ENCODE peak calls at places on chromosome X, in eight cellular contexts. One of them, this sample, is unnamed. For H3K27me3, the result is how much of the 10 kb centered on the place peaks cover.

GRCh38 chrX:373641-374471 is 12.9 kb downstream of the PPP2R3B start:
- DNase-seq in PC-9: no peak
- DNase-seq in HL-60: no peak
- DNase-seq in SK-N-SH: no peak
- DNase-seq in suprapubic skin: no peak
- DNase-seq in mammary epithelial cell: peak
- DNase-seq in dorsolateral prefrontal cortex: no peak
- DNase-seq in osteoblast: peak
- DNase-seq in this sample: peak

GRCh38 chrX:153361781-153362397 is 27.9 kb downstream of the ZNF275 start:
- DNase-seq in mammary epithelial cell: no peak
- DNase-seq in HL-60: no peak
- DNase-seq in suprapubic skin: no peak
- DNase-seq in SK-N-SH: no peak
- DNase-seq in dorsolateral prefrontal cortex: no peak
- DNase-seq in PC-9: no peak
- DNase-seq in osteoblast: no peak
- DNase-seq in this sample: no peak

GRCh38 chrX:153689654-153690465 is 2.1 kb downstream of the SLC6A8 start:
- DNase-seq in PC-9: no peak
- DNase-seq in mammary epithelial cell: peak
- DNase-seq in suprapubic skin: no peak
- DNase-seq in SK-N-SH: peak
- DNase-seq in HL-60: no peak
- DNase-seq in dorsolateral prefrontal cortex: no peak
- DNase-seq in osteoblast: peak
- DNase-seq in this sample: no peak

GRCh38 chrX:13194291-13195103 is 125.4 kb downstream of the ATXN3L start:
- DNase-seq in mammary epithelial cell: no peak
- DNase-seq in dorsolateral prefrontal cortex: no peak
- DNase-seq in HL-60: no peak
- DNase-seq in PC-9: peak
- DNase-seq in suprapubic skin: no peak
- DNase-seq in osteoblast: no peak
- DNase-seq in SK-N-SH: no peak
- DNase-seq in this sample: no peak

GRCh38 chrX:144896323-144896722 is 351.0 kb upstream of the SPANXN1 start:
- DNase-seq in mammary epithelial cell: peak
- DNase-seq in osteoblast: peak
- DNase-seq in suprapubic skin: no peak
- DNase-seq in HL-60: no peak
- DNase-seq in SK-N-SH: peak
- DNase-seq in PC-9: no peak
- DNase-seq in dorsolateral prefrontal cortex: no peak
- DNase-seq in this sample: peak

GRCh38 chrX:7144126-7144525 is 3.4 kb upstream of the STS start:
- DNase-seq in osteoblast: no peak
- DNase-seq in SK-N-SH: no peak
- DNase-seq in HL-60: no peak
- DNase-seq in dorsolateral prefrontal cortex: no peak
- DNase-seq in PC-9: peak
- DNase-seq in mammary epithelial cell: no peak
- DNase-seq in suprapubic skin: no peak
- DNase-seq in this sample: no peak

GRCh38 chrX:623599-624323 is 6.8 kb upstream of the SHOX start:
- DNase-seq in osteoblast: peak
- DNase-seq in SK-N-SH: no peak
- DNase-seq in dorsolateral prefrontal cortex: no peak
- DNase-seq in PC-9: no peak
- DNase-seq in suprapubic skin: no peak
- DNase-seq in HL-60: no peak
- DNase-seq in mammary epithelial cell: no peak
- DNase-seq in this sample: no peak

GRCh38 chrX:71301195-71301924 is at the start of gene ITGB1BP2:
- DNase-seq in HL-60: peak
- DNase-seq in SK-N-SH: no peak
- DNase-seq in dorsolateral prefrontal cortex: no peak
- DNase-seq in osteoblast: peak
- DNase-seq in PC-9: no peak
- DNase-seq in suprapubic skin: no peak
- DNase-seq in mammary epithelial cell: no peak
- DNase-seq in this sample: no peak

GRCh38 chrX:95056901-95057300 is 1382.9 kb downstream of the FAM133A start:
- DNase-seq in suprapubic skin: no peak
- DNase-seq in PC-9: no peak
- DNase-seq in osteoblast: no peak
- DNase-seq in HL-60: no peak
- DNase-seq in mammary epithelial cell: peak
- DNase-seq in dorsolateral prefrontal cortex: no peak
- DNase-seq in SK-N-SH: no peak
- DNase-seq in this sample: no peak

GRCh38 chrX:101394372-101394771 is 3.6 kb downstream of the RPL36A start:
- DNase-seq in PC-9: no peak
- DNase-seq in suprapubic skin: no peak
- DNase-seq in osteoblast: no peak
- DNase-seq in mammary epithelial cell: no peak
- DNase-seq in dorsolateral prefrontal cortex: no peak
- DNase-seq in SK-N-SH: no peak
- DNase-seq in HL-60: no peak
- DNase-seq in this sample: no peak

GRCh38 chrX:46260502-46260901 is 284.7 kb downstream of the ZNF674 start:
- DNase-seq in PC-9: peak
- DNase-seq in mammary epithelial cell: peak
- DNase-seq in SK-N-SH: no peak
- DNase-seq in dorsolateral prefrontal cortex: no peak
- DNase-seq in HL-60: no peak
- DNase-seq in suprapubic skin: no peak
- DNase-seq in osteoblast: no peak
- DNase-seq in this sample: peak

GRCh38 chrX:30949554-30949953 is 60.5 kb upstream of the TAB3 start:
- DNase-seq in HL-60: no peak
- DNase-seq in osteoblast: no peak
- DNase-seq in mammary epithelial cell: no peak
- DNase-seq in PC-9: no peak
- DNase-seq in SK-N-SH: no peak
- DNase-seq in suprapubic skin: no peak
- DNase-seq in dorsolateral prefrontal cortex: no peak
- DNase-seq in this sample: no peak

GRCh38 chrX:57929373-57929772 is 19.1 kb upstream of the ZXDA start:
- DNase-seq in osteoblast: peak
- DNase-seq in HL-60: peak
- DNase-seq in dorsolateral prefrontal cortex: no peak
- DNase-seq in mammary epithelial cell: peak
- DNase-seq in suprapubic skin: no peak
- DNase-seq in PC-9: no peak
- DNase-seq in SK-N-SH: no peak
- DNase-seq in this sample: no peak

GRCh38 chrX:103918050-103918449 is 44.4 kb upstream of the TMSB15B start:
- DNase-seq in osteoblast: peak
- DNase-seq in suprapubic skin: no peak
- DNase-seq in HL-60: no peak
- DNase-seq in dorsolateral prefrontal cortex: peak
- DNase-seq in mammary epithelial cell: peak
- DNase-seq in SK-N-SH: peak
- DNase-seq in PC-9: no peak
- DNase-seq in this sample: peak

GRCh38 chrX:40496728-40497127 is 84.0 kb upstream of the ATP6AP2 start:
- DNase-seq in dorsolateral prefrontal cortex: peak
- DNase-seq in suprapubic skin: no peak
- DNase-seq in PC-9: no peak
- DNase-seq in HL-60: no peak
- DNase-seq in osteoblast: peak
- DNase-seq in mammary epithelial cell: no peak
- DNase-seq in SK-N-SH: peak
- DNase-seq in this sample: no peak

GRCh38 chrX:3166670-3167455 is 125.6 kb downstream of the ARSF start:
- DNase-seq in mammary epithelial cell: no peak
- DNase-seq in osteoblast: no peak
- DNase-seq in HL-60: no peak
- DNase-seq in SK-N-SH: no peak
- DNase-seq in dorsolateral prefrontal cortex: no peak
- DNase-seq in PC-9: no peak
- DNase-seq in suprapubic skin: no peak
- DNase-seq in this sample: no peak

GRCh38 chrX:18649498-18649951 is 22.4 kb downstream of the RS1 start:
- DNase-seq in suprapubic skin: no peak
- DNase-seq in SK-N-SH: no peak
- DNase-seq in osteoblast: no peak
- DNase-seq in dorsolateral prefrontal cortex: no peak
- DNase-seq in HL-60: no peak
- DNase-seq in mammary epithelial cell: no peak
- DNase-seq in PC-9: no peak
- DNase-seq in this sample: no peak

GRCh38 chrX:17860811-17861495 is at the start of gene RAI2:
- DNase-seq in HL-60: no peak
- DNase-seq in osteoblast: no peak
- DNase-seq in suprapubic skin: peak
- DNase-seq in mammary epithelial cell: no peak
- DNase-seq in PC-9: no peak
- DNase-seq in dorsolateral prefrontal cortex: peak
- DNase-seq in SK-N-SH: peak
- DNase-seq in this sample: no peak

GRCh38 chrX:28058906-28059305 is 77.7 kb upstream of the DCAF8L1 start:
- DNase-seq in SK-N-SH: no peak
- DNase-seq in HL-60: no peak
- DNase-seq in dorsolateral prefrontal cortex: no peak
- DNase-seq in suprapubic skin: no peak
- DNase-seq in osteoblast: no peak
- DNase-seq in PC-9: no peak
- DNase-seq in mammary epithelial cell: no peak
- DNase-seq in this sample: peak

DNA sequence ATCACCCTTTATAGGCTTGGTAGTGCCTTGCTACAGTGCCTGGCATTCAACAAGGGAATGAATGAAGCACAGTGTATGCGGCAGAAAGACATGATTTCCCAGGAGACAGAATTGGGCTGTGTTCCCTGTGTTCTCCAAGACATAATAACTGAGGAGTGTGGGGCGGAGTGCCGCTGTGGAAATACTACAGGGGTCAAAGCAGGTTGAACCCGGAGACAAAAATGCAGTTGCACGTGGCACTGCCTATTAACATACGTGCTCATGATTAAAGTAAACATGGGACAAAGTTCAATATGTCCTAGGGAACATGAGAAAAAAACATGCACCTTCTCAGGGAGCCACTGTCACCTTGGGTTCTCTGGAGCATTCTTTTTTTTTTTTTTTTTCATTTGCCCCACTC is 820.8 kb downstream of the RPA4 start:
- DNase-seq in SK-N-SH: no peak
- DNase-seq in osteoblast: no peak
- DNase-seq in dorsolateral prefrontal cortex: no peak
- DNase-seq in mammary epithelial cell: no peak
- DNase-seq in PC-9: no peak
- DNase-seq in HL-60: no peak
- DNase-seq in suprapubic skin: no peak
- DNase-seq in this sample: no peak
- H3K27ac ChIP-seq in SK-N-SH: no peak
- H3K27ac ChIP-seq in osteoblast: no peak
- H3K27ac ChIP-seq in dorsolateral prefrontal cortex: no peak
- H3K27ac ChIP-seq in mammary epithelial cell: no peak
- H3K27ac ChIP-seq in PC-9: no peak
- H3K27ac ChIP-seq in HL-60: no peak
- H3K27ac ChIP-seq in suprapubic skin: no peak
- H3K27ac ChIP-seq in this sample: no peak

DNA sequence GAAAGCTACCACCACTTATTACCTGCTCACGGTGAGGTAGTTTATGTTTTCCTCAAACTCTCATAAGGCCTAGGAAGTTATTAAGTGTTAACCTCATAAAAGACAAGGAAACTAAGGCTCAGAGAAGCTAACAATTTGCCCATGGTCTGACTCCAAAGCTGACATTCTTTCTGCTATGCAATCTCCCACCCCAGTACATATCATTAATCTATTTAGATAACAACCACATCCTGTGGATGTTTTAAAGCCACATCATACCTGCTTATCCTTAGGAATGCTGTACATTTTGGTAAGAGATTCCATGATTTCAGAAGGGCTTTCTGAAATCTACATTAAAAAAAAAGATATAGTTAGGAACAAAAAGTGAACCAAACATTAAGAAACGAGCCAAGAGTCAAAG is 55.4 kb downstream of the HUWE1 start:
- DNase-seq in suprapubic skin: no peak
- DNase-seq in osteoblast: no peak
- DNase-seq in HL-60: no peak
- DNase-seq in SK-N-SH: no peak
- DNase-seq in PC-9: no peak
- DNase-seq in mammary epithelial cell: no peak
- DNase-seq in dorsolateral prefrontal cortex: no peak
- DNase-seq in this sample: no peak
- TF ChIP-seq CTCF in suprapubic skin: no peak
- TF ChIP-seq CTCF in osteoblast: no peak
- TF ChIP-seq CTCF in HL-60: no peak
- TF ChIP-seq CTCF in SK-N-SH: no peak
- TF ChIP-seq CTCF in PC-9: no peak
- TF ChIP-seq CTCF in mammary epithelial cell: no peak
- TF ChIP-seq CTCF in dorsolateral prefrontal cortex: no peak
- TF ChIP-seq CTCF in this sample: no peak

GRCh38 chrX:53004038-53004437 is 44.6 kb upstream of the GPR173 start:
- DNase-seq in HL-60: no peak
- DNase-seq in mammary epithelial cell: no peak
- DNase-seq in PC-9: no peak
- DNase-seq in osteoblast: no peak
- DNase-seq in SK-N-SH: no peak
- DNase-seq in dorsolateral prefrontal cortex: no peak
- DNase-seq in suprapubic skin: no peak
- DNase-seq in this sample: no peak
- H3K27me3 ChIP-seq in HL-60: under half
- H3K27me3 ChIP-seq in mammary epithelial cell: under half
- H3K27me3 ChIP-seq in PC-9: under half
- H3K27me3 ChIP-seq in osteoblast: half or more
- H3K27me3 ChIP-seq in SK-N-SH: under half
- H3K27me3 ChIP-seq in dorsolateral prefrontal cortex: half or more
- H3K27me3 ChIP-seq in suprapubic skin: under half
- H3K27me3 ChIP-seq in this sample: under half

GRCh38 chrX:154718607-154719006 is 32.3 kb downstream of the GAB3 start:
- DNase-seq in SK-N-SH: no peak
- DNase-seq in PC-9: no peak
- DNase-seq in dorsolateral prefrontal cortex: no peak
- DNase-seq in osteoblast: no peak
- DNase-seq in mammary epithelial cell: no peak
- DNase-seq in HL-60: peak
- DNase-seq in suprapubic skin: no peak
- DNase-seq in this sample: no peak

GRCh38 chrX:154714925-154715324 is 36.0 kb downstream of the GAB3 start:
- DNase-seq in suprapubic skin: no peak
- DNase-seq in dorsolateral prefrontal cortex: peak
- DNase-seq in PC-9: no peak
- DNase-seq in mammary epithelial cell: no peak
- DNase-seq in HL-60: peak
- DNase-seq in osteoblast: peak
- DNase-seq in SK-N-SH: peak
- DNase-seq in this sample: no peak

GRCh38 chrX:154712781-154713391 is 38.0 kb downstream of the GAB3 start:
- DNase-seq in PC-9: peak
- DNase-seq in osteoblast: peak
- DNase-seq in HL-60: no peak
- DNase-seq in SK-N-SH: no peak
- DNase-seq in mammary epithelial cell: peak
- DNase-seq in dorsolateral prefrontal cortex: no peak
- DNase-seq in suprapubic skin: no peak
- DNase-seq in this sample: peak

GRCh38 chrX:154717824-154718223 is 33.1 kb downstream of the GAB3 start:
- DNase-seq in mammary epithelial cell: no peak
- DNase-seq in PC-9: no peak
- DNase-seq in HL-60: peak
- DNase-seq in dorsolateral prefrontal cortex: no peak
- DNase-seq in suprapubic skin: no peak
- DNase-seq in SK-N-SH: peak
- DNase-seq in osteoblast: peak
- DNase-seq in this sample: no peak

GRCh38 chrX:154715825-154716224 is 35.1 kb downstream of the GAB3 start:
- DNase-seq in mammary epithelial cell: no peak
- DNase-seq in dorsolateral prefrontal cortex: no peak
- DNase-seq in osteoblast: no peak
- DNase-seq in HL-60: no peak
- DNase-seq in suprapubic skin: no peak
- DNase-seq in PC-9: no peak
- DNase-seq in SK-N-SH: no peak
- DNase-seq in this sample: no peak
- H3K27ac ChIP-seq in mammary epithelial cell: no peak
- H3K27ac ChIP-seq in dorsolateral prefrontal cortex: no peak
- H3K27ac ChIP-seq in osteoblast: no peak
- H3K27ac ChIP-seq in HL-60: no peak
- H3K27ac ChIP-seq in suprapubic skin: no peak
- H3K27ac ChIP-seq in PC-9: no peak
- H3K27ac ChIP-seq in SK-N-SH: no peak
- H3K27ac ChIP-seq in this sample: no peak